ENCODE peak calls at places on chromosomes 12 and 14, in six cellular contexts. G is stimulated activated CD8-positive, alpha-beta memory T cell treated with anti-CD3 and anti-CD28 coated beads, Interleukin-15, amount 100 ng/mL, for 1 hour; F is stomach; C is AG10803; Z is cardiac fibroblast; E is GM20000. M is an unnamed sample.

GRCh38 chr12:31000751-31001150 is 72.9 kb upstream of the DDX11 start:
- DNase-seq in G (no peak), F (no peak), C (peak), Z (peak), E (no peak), M (no peak)

GRCh38 chr12:120006248-120006975 is 17.4 kb downstream of the BICDL1 start:
- DNase-seq in G (no peak), F (no peak), C (no peak), Z (no peak), E (no peak), M (no peak)

GRCh38 chr14:31243860-31244259 is 36.3 kb upstream of the HECTD1 start:
- DNase-seq in G (no peak), F (peak), C (no peak), Z (no peak), E (no peak), M (no peak)

GRCh38 chr14:76312821-76313220 is 63.1 kb upstream of the ESRRB start:
- DNase-seq in G (no peak), F (no peak), C (no peak), Z (no peak), E (no peak), M (no peak)

GRCh38 chr14:22837059-22837749 is 819 bp downstream of the MMP14 start:
- DNase-seq in G (no peak), F (peak), C (peak), Z (peak), E (no peak), M (no peak)

GRCh38 chr14:38505221-38506095 is 249.6 kb upstream of the CLEC14A start:
- DNase-seq in G (no peak), F (no peak), C (peak), Z (no peak), E (no peak), M (no peak)

GRCh38 chr14:21987937-21988336 is 314.3 kb upstream of the OR4E1 start:
- DNase-seq in G (no peak), F (no peak), C (peak), Z (peak), E (no peak), M (no peak)

GRCh38 chr14:94517641-94518257 is 8.5 kb upstream of the SERPINA12 start:
- DNase-seq in G (no peak), F (no peak), C (no peak), Z (no peak), E (no peak), M (no peak)

GRCh38 chr12:34605510-34605887 is 583.2 kb downstream of the ALG10 start:
- DNase-seq in G (no peak), F (no peak), C (no peak), Z (no peak), E (no peak), M (no peak)

GRCh38 chr14:69045857-69046351 is 66.8 kb upstream of the ACTN1 start:
- DNase-seq in G (no peak), F (no peak), C (peak), Z (peak), E (no peak), M (no peak)

GRCh38 chr14:103260629-103261124 is 73.4 kb upstream of the EIF5 start:
- DNase-seq in G (no peak), F (peak), C (peak), Z (peak), E (no peak), M (peak)

GRCh38 chr14:69953266-69953905 is 74.2 kb downstream of the SMOC1 start:
- DNase-seq in G (no peak), F (no peak), C (no peak), Z (no peak), E (no peak), M (peak)

GRCh38 chr12:120775862-120776552 is 50.4 kb downstream of the ACADS start:
- DNase-seq in G (no peak), F (no peak), C (no peak), Z (no peak), E (no peak), M (no peak)

GRCh38 chr12:47990351-47991105 is 13.7 kb downstream of the COL2A1 start:
- DNase-seq in G (no peak), F (no peak), C (no peak), Z (peak), E (peak), M (no peak)

GRCh38 chr12:4141344-4142270 is 132.0 kb upstream of the CCND2 start:
- DNase-seq in G (no peak), F (no peak), C (no peak), Z (no peak), E (no peak), M (no peak)

GRCh38 chr14:30681752-30682355 is 59.7 kb downstream of the SCFD1 start:
- DNase-seq in G (no peak), F (no peak), C (no peak), Z (peak), E (no peak), M (no peak)

GRCh38 chr14:89117017-89117416 is 292.6 kb downstream of the TTC8 start:
- DNase-seq in G (no peak), F (no peak), C (no peak), Z (no peak), E (no peak), M (no peak)

GRCh38 chr12:49671051-49671765 is 36.0 kb downstream of the FMNL3 start:
- DNase-seq in G (peak), F (peak), C (no peak), Z (no peak), E (no peak), M (no peak)

GRCh38 chr14:92486881-92487280 is 26.7 kb upstream of the RIN3 start:
- DNase-seq in G (no peak), F (no peak), C (peak), Z (no peak), E (no peak), M (no peak)

GRCh38 chr14:93056840-93057585 is 58.7 kb downstream of the ITPK1 start:
- DNase-seq in G (no peak), F (no peak), C (peak), Z (no peak), E (no peak), M (no peak)

GRCh38 chr12:2791086-2791485 is 3.7 kb upstream of the FKBP4 start:
- DNase-seq in G (no peak), F (no peak), C (no peak), Z (no peak), E (no peak), M (no peak)

GRCh38 chr12:56935752-56936151 is 1.5 kb upstream of the SDR9C7 start:
- DNase-seq in G (no peak), F (no peak), C (no peak), Z (no peak), E (no peak), M (no peak)

GRCh38 chr14:22517117-22517720 is 71.8 kb downstream of the DAD1 start:
- DNase-seq in G (no peak), F (no peak), C (no peak), Z (no peak), E (no peak), M (no peak)